ENCODE peak calls at places on chromosomes 12 and 14, in eight cellular contexts. N is PC-3, W is heart right ventricle, R is psoas muscle, E is osteoblast, X is HepG2, J is lower lobe of right lung, Q is RWPE2. V is an unnamed sample. For H3K27me3, the result is how much of the 10 kb centered on the place peaks cover.

GRCh38 chr14:49908433-49908782 is 15.5 kb downstream of the ARF6 start:
- DNase-seq in N (peak), W (no peak), R (no peak), E (no peak), X (no peak), J (no peak), Q (no peak), V (no peak)

GRCh38 chr12:106138646-106139421 is at the start of gene NUAK1:
- DNase-seq in N (peak), W (peak), R (peak), E (peak), X (no peak), J (peak), Q (no peak), V (peak)

GRCh38 chr12:132492522-132492921 is 2.6 kb downstream of the FBRSL1 start:
- DNase-seq in N (no peak), W (no peak), R (no peak), E (no peak), X (no peak), J (no peak), Q (no peak), V (no peak)

GRCh38 chr12:50672158-50672557 is 91.7 kb upstream of the ATF1 start:
- DNase-seq in N (no peak), W (no peak), R (no peak), E (no peak), X (no peak), J (no peak), Q (no peak), V (no peak)

GRCh38 chr14:94180655-94181271 is 6.6 kb downstream of the PPP4R4 start:
- DNase-seq in N (peak), W (no peak), R (no peak), E (no peak), X (peak), J (no peak), Q (no peak), V (no peak)

GRCh38 chr12:116141110-116141832 is 136.2 kb downstream of the MED13L start:
- DNase-seq in N (peak), W (no peak), R (no peak), E (no peak), X (no peak), J (no peak), Q (no peak), V (no peak)

GRCh38 chr14:76349993-76350392 is 25.9 kb upstream of the ESRRB start:
- DNase-seq in N (no peak), W (no peak), R (no peak), E (peak), X (no peak), J (no peak), Q (no peak), V (no peak)

GRCh38 chr14:56555921-56556570 is 23.6 kb upstream of the TMEM260 start:
- DNase-seq in N (peak), W (no peak), R (no peak), E (no peak), X (peak), J (no peak), Q (no peak), V (no peak)

DNA sequence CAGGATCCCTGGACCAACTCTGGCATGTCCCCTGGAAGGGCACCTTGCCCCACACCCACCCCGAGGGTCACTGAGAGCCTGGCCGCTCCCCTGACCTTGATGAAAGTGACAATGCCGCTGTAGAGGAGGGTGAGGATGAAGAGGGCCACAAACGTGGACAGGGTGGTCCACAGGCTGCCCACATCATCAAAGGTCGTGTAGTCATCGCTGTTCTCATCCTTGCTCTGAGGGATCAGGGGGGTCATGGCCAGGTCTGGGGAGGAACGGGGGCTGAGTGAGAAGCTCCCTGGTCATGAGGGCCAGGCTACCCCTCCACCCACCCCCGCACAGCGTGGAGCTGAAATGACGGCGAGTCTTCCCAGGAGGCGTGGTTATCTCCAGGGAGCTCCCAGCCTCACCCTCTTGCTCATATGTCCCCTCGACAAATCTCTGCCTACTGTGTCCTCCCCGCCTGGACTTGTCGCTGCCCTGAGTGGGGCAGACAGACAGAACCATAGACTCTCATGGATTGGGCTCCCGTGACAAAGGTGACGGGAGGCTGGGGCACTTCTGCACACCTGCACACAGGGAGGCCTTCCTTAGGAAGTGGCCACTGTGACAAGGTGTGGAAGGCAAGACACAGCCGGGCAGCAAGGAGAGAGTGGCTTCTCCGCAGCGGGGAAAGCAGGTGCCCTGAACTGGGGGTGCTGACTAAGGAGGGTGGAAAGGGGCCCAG is 311.1 kb downstream of the TMEM121 start:
- DNase-seq in N (no peak), W (no peak), R (no peak), E (no peak), X (no peak), J (no peak), Q (peak), V (no peak)
- H3K27me3 ChIP-seq in N (under half), W (under half), R (under half), E (under half), X (under half), J (under half), Q (under half), V (under half)

DNA sequence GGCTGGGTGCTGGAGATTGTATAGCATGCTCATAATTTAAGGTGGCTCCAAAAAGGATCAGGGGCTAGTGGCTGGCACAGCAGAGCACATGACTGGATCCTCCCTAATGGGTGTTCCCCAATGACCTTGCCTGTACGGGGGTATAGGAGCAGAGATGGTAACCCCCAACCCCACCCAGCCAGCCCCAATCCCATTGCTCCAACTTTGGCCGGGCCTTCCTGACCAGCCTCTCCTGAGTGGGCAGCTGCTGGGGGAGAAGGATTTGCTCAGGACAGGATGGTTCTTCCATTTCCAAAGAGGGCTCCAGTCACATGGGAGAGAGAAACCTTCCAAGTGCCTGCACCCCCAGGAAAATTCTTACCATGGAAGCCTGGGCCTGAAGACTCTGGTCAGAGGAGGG is 15.3 kb upstream of the NR4A1 start:
- DNase-seq in N (no peak), W (no peak), R (no peak), E (no peak), X (no peak), J (no peak), Q (no peak), V (no peak)
- H3K27ac ChIP-seq in N (peak), W (peak), R (peak), E (peak), X (no peak), J (peak), Q (no peak), V (no peak)

DNA sequence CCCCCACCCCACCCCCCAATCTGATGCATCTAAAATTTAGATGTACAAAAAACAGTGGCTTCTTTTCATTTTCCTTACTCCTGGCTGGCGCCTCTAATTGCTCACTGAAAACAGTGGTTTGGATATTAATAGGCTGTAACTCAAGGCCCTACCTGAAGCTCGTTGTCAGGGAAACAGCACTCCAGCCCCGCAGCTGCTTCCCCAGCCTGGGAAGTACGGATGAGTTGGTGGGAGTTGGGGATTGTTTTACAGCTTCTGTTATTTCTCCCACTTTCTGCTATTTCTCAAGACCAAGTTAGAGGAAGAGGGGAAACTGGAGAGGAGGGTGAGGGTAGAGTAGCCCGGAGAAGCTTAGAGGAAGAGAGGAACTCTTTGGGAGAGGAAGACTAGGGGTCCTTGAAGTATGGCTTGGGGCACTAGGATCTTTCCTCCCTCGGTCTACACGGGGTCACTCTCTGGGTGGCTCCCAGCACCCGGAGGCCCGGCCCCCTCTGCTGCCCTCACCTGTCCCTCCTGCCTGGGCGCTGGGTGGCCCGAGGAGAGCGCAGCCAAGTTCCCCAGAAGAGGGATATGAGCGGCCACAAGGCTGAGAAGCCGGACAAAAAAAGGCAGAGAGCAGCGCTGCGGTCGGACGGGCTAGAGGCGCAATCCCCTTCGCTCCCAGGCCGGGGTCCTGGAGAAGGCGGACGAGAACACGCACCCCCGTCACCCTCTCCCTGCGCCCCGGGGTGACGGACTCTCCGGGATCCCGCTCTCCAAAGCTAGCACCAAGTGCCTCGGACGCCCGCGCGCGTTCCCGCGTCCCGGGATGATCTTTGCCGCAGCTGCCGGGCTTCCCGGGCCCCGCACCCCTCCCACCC is 702 bp downstream of the SPTB start:
- DNase-seq in N (no peak), W (peak), R (peak), E (peak), X (no peak), J (no peak), Q (no peak), V (no peak)
- H3K27me3 ChIP-seq in N (half or more), W (half or more), R (under half), E (half or more), X (half or more), J (under half), Q (half or more), V (half or more)

GRCh38 chr12:79250186-79250585 is 385.6 kb downstream of the SYT1 start:
- DNase-seq in N (peak), W (no peak), R (no peak), E (no peak), X (no peak), J (no peak), Q (no peak), V (no peak)
- H3K27ac ChIP-seq in N (no peak), W (no peak), R (no peak), E (no peak), X (no peak), J (no peak), Q (peak), V (peak)

DNA sequence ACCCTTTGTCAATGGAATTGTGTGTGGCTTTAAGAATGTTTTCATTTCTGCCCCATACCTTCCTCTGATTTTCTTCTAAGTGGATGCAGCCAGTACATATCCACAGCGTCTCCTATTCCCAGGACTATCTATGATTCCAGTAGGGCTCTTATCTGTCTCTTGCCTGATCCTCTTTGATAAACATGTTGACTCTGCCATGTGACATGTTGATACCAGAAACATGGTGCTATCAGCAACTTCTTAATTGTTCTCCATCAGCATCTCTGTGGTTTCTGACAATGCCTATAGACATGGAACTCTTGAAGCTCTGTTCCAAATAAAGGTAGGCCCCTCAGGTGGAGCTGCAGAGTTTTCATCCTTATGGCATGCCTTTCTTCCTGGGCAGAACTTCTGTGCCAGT is 11.6 kb upstream of the OR4L1 start:
- DNase-seq in N (no peak), W (no peak), R (no peak), E (no peak), X (no peak), J (no peak), Q (no peak), V (no peak)
- H3K27me3 ChIP-seq in N (under half), W (under half), R (under half), E (under half), X (under half), J (under half), Q (half or more), V (under half)

DNA sequence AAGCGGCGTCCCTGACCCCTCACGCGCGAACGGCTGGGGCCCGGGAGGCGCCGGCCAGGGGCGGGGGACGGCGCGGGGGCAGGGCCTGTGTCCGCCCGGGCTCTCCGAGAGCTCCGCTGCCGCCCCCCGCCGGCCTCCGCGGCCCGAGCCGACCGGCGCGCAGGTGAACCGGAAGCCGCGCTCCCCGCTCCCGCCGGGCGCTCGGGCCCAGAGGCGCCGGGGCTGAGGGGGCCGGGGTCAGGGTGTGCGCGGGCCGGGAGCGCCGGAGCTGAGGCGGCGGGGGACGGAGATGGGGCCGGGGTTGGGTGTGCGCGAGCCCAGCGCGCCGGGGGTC is 403 bp downstream of the HIP1R start:
- DNase-seq in N (peak), W (peak), R (no peak), E (no peak), X (no peak), J (peak), Q (no peak), V (no peak)
- H3K27ac ChIP-seq in N (peak), W (peak), R (peak), E (no peak), X (no peak), J (peak), Q (peak), V (no peak)

GRCh38 chr12:57732726-57733593 is 5.6 kb downstream of the AGAP2 start:
- DNase-seq in N (no peak), W (no peak), R (no peak), E (peak), X (no peak), J (no peak), Q (no peak), V (no peak)
- H3K27me3 ChIP-seq in N (under half), W (half or more), R (under half), E (half or more), X (half or more), J (half or more), Q (under half), V (half or more)

DNA sequence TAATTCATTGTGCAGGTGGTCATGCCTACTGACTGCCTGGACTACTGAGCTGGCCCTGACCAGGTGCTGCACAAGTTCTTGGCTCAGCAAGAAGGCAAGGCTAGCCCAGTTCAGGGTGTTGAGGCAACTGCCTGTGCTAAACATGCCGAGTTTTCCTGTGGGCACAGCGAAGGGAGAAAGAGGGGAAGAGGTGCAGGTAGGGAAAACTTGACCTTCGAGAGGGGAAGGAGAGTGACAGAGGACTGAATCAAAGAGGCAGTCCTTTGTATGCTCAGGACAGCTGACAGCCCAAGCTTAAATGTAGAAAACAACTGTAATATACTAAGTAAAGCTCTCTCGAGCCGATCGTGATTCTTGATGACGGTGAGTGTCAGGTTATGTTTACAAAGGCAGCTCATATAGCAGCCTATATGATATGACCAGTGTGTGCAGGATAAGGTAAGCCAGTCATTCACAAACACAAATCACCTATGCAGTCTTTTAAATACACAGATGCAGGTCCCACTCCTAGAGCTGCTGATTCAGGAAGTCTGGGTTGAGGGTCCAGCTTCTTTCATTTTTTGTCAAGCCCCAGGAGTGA is 2.6 kb downstream of the IRAK3 start:
- DNase-seq in N (no peak), W (no peak), R (no peak), E (no peak), X (no peak), J (no peak), Q (no peak), V (no peak)
- H3K27ac ChIP-seq in N (no peak), W (no peak), R (no peak), E (no peak), X (no peak), J (no peak), Q (no peak), V (no peak)

DNA sequence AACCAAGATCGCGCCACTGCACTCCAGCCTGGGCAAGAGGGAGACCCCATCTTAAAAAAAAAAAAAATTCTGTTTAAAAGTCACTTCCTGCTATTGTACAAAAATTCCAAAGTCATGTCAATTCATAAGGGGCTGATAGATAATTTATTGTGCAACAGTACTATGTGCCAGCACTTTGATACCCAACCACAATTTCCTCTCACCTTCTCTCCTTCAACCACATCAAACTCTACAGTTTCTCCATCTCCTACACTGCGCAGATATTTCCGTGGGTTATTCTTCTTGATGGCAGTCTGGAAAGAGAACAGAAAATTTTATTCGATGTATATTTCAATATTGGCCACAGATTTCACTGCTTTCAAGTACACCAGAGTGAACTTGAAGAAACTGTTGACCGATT is 7.6 kb downstream of the YBX3 start:
- DNase-seq in N (no peak), W (no peak), R (no peak), E (no peak), X (no peak), J (no peak), Q (no peak), V (no peak)
- H3K27me3 ChIP-seq in N (under half), W (under half), R (under half), E (under half), X (under half), J (under half), Q (under half), V (under half)

DNA sequence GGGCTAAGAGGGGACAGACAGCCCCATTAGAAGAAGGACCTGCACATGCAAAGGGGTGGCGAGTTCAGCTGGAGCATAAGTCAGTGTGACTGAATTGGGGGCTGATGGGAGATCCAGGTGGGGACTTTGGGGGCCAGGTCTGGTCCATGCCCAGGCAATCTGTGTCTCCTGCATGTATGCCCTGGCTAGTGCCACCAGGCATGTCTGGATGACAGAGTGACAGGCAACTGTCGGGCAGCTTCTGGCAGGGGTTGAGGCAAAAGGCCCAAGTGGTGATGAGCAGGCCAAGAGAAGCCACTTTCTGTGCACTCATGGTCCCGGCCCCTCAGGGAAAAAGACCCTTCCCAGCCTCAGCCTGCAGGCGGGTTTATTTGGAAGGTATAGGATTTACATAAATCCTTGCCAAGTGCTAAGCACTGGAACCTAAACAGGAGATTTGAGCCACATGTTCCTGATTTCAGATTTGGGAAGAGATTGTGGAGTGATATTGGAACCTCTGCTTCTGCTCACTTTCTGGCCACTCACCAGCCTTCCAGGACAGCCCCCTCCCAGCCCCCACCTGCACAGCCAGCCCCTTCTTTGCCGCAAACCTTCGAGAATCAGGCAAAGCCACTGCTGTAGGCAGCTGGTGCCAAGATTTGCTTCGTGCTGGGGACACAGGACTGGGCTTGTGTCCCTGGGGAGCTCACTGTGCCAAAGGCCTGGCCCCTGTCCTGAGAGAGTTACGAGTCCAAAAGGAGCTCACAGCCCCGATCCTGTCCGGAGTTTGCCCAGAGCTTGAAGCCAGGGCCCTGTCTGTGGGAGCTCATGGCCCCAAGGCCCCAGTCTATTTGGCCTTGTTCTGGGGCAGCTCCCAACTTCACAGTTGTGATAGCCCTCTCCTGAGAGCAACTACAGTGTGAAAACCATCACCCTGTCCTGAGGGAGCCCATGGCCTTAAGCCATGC is 232.5 kb upstream of the RTL1 start:
- DNase-seq in N (no peak), W (no peak), R (peak), E (peak), X (no peak), J (peak), Q (no peak), V (no peak)
- H3K27ac ChIP-seq in N (no peak), W (no peak), R (no peak), E (no peak), X (no peak), J (no peak), Q (no peak), V (no peak)